ENCODE peak calls at places on chromosomes 4 and X, in four cellular contexts. F is right lobe of liver, D is neuronal stem cell, N is HepG2. X is an unnamed sample. For H3K4me1, the result is how much of the 10 kb centered on the place peaks cover.

GRCh38 chrX:82961129-82961528 is 547.0 kb upstream of the POU3F4 start:
- DNase-seq in F (no peak), D (no peak), N (no peak), X (no peak)

GRCh38 chrX:47321386-47321785 is 49.0 kb upstream of the ZNF157 start:
- DNase-seq in F (peak), D (peak), N (no peak), X (no peak)

GRCh38 chr4:76341063-76341462 is 34.5 kb downstream of the STBD1 start:
- DNase-seq in F (no peak), D (no peak), N (no peak), X (no peak)

GRCh38 chr4:155164705-155165104 is 43.7 kb upstream of the NPY2R start:
- DNase-seq in F (no peak), D (peak), N (no peak), X (no peak)

GRCh38 chrX:17591741-17592110 is 145.6 kb upstream of the SCML1 start:
- DNase-seq in F (no peak), D (no peak), N (no peak), X (no peak)

GRCh38 chr4:118587116-118587869 is 97.9 kb upstream of the METTL14 start:
- DNase-seq in F (no peak), D (no peak), N (no peak), X (no peak)

GRCh38 chr4:101501421-101501820 is 154.1 kb upstream of the PPP3CA start:
- DNase-seq in F (no peak), D (no peak), N (no peak), X (no peak)

GRCh38 chr4:147547314-147548056 is 66.6 kb downstream of the EDNRA start:
- DNase-seq in F (no peak), D (no peak), N (peak), X (no peak)

GRCh38 chr4:34732579-34732978 is 1511.7 kb downstream of the ARAP2 start:
- DNase-seq in F (no peak), D (no peak), N (peak), X (no peak)

GRCh38 chr4:73589261-73589847 is 30.9 kb downstream of the RASSF6 start:
- DNase-seq in F (no peak), D (no peak), N (no peak), X (no peak)

GRCh38 chr4:56767567-56767966 is 53.9 kb downstream of the SPINK2 start:
- DNase-seq in F (no peak), D (no peak), N (no peak), X (no peak)

GRCh38 chr4:121138014-121138413 is 26.1 kb downstream of the TNIP3 start:
- DNase-seq in F (no peak), D (no peak), N (no peak), X (no peak)

GRCh38 chr4:161767116-161767515 is 396.7 kb downstream of the FSTL5 start:
- DNase-seq in F (no peak), D (no peak), N (no peak), X (no peak)

GRCh38 chr4:122988696-122989095 is 66.3 kb upstream of the NUDT6 start:
- DNase-seq in F (no peak), D (no peak), N (no peak), X (no peak)

GRCh38 chr4:36414248-36414647 is 132.8 kb downstream of the DTHD1 start:
- DNase-seq in F (no peak), D (no peak), N (no peak), X (no peak)

GRCh38 chr4:66693694-66694093 is 851.6 kb downstream of the CENPC start:
- DNase-seq in F (no peak), D (no peak), N (no peak), X (no peak)

GRCh38 chr4:1753256-1753655 is 31.9 kb downstream of the TACC3 start:
- DNase-seq in F (no peak), D (no peak), N (no peak), X (no peak)

GRCh38 chr4:168859888-168860694 is 150.0 kb downstream of the CBR4 start:
- DNase-seq in F (no peak), D (no peak), N (no peak), X (no peak)

GRCh38 chr4:95537181-95537580 is 11.6 kb downstream of the UNC5C start:
- DNase-seq in F (no peak), D (no peak), N (no peak), X (no peak)

GRCh38 chr4:17785858-17786257 is 4.4 kb upstream of the FAM184B start:
- DNase-seq in F (no peak), D (no peak), N (no peak), X (no peak)

GRCh38 chrX:16695079-16695676 is 17.3 kb downstream of the CTPS2 start:
- DNase-seq in F (peak), D (no peak), N (peak), X (no peak)

GRCh38 chr4:89598602-89599001 is 238.4 kb downstream of the SNCA start:
- DNase-seq in F (no peak), D (no peak), N (peak), X (no peak)

GRCh38 chr4:138334346-138335016 is 92.3 kb upstream of the SLC7A11 start:
- DNase-seq in F (no peak), D (no peak), N (peak), X (no peak)
- H3K27ac ChIP-seq in F (no peak), D (no peak), N (no peak), X (no peak)

DNA sequence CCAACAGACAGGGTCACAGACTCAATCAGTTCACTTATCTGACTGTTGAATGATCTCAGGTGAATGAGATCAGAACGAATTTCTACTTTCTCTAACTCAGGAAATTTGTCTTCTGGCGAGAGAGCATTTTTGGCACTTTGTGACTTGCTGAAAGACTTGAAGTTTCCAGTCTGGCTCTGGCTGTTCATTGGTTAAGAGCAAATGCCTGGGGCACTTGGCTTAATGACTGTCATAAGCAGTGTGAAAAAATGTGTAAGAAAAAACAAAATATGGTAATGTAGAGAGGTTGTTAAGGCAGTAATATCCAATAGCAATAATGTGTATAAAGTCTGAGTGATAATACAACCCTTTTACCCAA is 71.3 kb upstream of the PGRMC2 start:
- DNase-seq in F (no peak), D (no peak), N (no peak), X (no peak)
- H3K4me1 ChIP-seq in F (under half), D (under half), N (under half), X (under half)

GRCh38 chr4:85368240-85368639 is 106.7 kb upstream of the ARHGAP24 start:
- DNase-seq in F (no peak), D (no peak), N (no peak), X (no peak)

GRCh38 chr4:85372986-85373385 is 102.0 kb upstream of the ARHGAP24 start:
- DNase-seq in F (no peak), D (no peak), N (no peak), X (no peak)

GRCh38 chr4:85369703-85370380 is 105.1 kb upstream of the ARHGAP24 start:
- DNase-seq in F (no peak), D (no peak), N (peak), X (no peak)

GRCh38 chr4:85368932-85369331 is 106.0 kb upstream of the ARHGAP24 start:
- DNase-seq in F (no peak), D (no peak), N (no peak), X (no peak)

DNA sequence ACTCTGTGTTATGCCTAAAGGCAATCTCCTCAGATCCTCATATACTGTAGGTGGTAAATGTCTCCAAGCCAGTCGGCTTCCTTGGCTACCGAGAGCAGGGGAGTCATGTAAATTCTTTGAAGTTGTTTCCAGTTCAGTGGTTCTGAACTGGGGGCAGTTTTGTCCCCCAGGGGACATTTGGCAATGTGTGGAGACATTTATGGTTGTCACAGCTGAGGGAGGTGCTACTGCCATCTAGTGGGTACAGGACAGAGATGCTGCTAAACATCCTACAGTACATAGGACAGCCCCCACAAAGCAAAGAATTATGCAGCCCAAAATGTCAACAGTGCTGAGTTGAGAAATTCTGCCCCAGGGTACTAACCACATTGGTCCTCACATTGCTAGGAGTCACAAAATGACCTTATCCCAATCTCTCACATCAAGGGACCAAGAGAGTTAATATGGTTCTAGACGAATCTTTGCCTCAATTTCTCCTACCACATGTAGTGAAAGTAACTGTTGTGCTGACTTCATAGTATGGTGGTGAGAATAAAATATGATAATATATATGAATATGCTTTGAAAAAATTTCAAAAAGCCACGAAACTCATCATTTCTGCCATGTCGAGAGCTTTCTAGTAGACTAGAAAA is 104.4 kb upstream of the ARHGAP24 start:
- DNase-seq in F (no peak), D (peak), N (peak), X (no peak)
- H3K27ac ChIP-seq in F (no peak), D (no peak), N (no peak), X (no peak)

GRCh38 chr4:112514079-112514448 is 1.9 kb downstream of the NEUROG2 start:
- DNase-seq in F (no peak), D (no peak), N (no peak), X (no peak)
- H3K4me1 ChIP-seq in F (under half), D (under half), N (under half), X (under half)

DNA sequence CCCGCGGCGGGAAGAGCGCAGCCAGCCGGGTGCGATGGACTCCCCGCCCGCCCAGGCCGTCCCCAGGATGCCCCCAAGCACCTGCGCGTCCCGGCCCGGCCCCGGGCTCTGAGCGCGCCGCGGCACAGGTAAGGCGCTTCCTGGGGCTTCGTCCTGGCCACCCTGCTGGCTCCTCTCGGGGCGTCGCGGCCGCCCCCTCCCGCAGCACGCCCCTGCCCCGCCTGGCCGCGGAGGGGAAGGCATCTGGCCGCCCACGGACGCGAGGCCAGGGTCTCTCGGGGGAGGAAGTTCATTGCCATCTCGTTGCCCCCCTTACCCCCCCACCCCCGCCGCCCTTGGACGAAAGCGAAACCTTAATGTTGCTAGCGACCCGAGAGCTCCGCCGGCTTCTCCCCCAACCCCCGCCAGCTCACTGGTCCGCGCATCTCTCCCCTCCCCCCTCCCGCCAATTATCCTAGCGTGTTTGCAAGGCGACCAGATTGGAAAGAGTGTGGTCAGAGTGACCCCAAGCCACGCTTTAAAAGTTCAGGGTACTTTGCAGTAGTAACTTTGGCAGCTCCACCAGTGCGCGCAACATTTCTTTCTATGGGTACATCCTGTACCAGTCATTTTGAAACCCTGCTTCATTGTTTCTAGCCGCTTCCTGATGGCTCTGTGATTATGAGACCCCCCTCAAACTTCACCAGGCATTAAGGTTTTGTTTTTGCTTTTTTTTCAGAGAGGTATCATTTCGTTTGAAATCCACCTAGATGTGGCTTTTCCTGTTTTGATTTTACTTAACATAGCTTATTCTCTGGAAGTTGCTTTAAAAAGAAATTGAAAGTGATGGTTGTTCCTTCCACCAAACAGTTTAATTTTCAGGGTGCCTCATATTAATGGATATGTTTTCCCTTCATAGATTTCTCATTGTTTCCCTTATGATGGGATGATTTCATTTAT is 606 bp downstream of the TBC1D1 start:
- DNase-seq in F (peak), D (peak), N (no peak), X (no peak)
- H3K27ac ChIP-seq in F (peak), D (no peak), N (no peak), X (no peak)

GRCh38 chrX:136892412-136892811 is 11.9 kb upstream of the RBMX start:
- DNase-seq in F (no peak), D (no peak), N (no peak), X (no peak)
- H3K4me1 ChIP-seq in F (under half), D (under half), N (under half), X (under half)

DNA sequence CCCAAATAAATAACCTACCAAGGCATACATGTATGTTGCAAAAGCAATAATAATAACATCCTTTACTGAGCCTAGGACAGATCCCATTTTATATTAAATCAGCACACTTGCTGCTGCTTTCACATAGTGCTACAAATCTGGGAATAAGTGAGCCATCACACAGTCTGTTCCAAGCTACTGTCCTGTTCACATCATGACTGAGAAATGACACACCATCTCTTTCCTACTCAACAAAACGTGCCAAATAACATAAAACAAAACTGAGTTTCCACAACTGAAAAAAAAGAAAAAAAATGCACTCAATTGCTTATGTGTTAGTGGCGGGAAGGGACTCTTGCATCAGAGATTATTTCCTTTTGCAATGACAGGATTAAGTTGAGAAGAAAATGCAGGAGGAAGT is 109.0 kb downstream of the SHROOM4 start:
- DNase-seq in F (no peak), D (no peak), N (no peak), X (no peak)
- H3K27ac ChIP-seq in F (no peak), D (no peak), N (no peak), X (peak)

X was measured in RWPE2.